ENCODE peak calls at places on chromosomes 13 and 19, in nine cellular contexts. One of them, this sample, is unnamed.

GRCh38 chr13:50543767-50544166 is 299.7 kb downstream of the DLEU7 start:
- DNase-seq in fibroblast of pulmonary artery: peak; percentile 72
- DNase-seq in epithelial cell of esophagus: peak; percentile 62
- DNase-seq in lung: no peak
- DNase-seq in heart right ventricle: no peak
- DNase-seq in activated B cell treated with CpG ODN at 0.5 μM for 24 hours: no peak
- DNase-seq in bronchial epithelial cell: peak; percentile 64
- DNase-seq in AG09319: peak; percentile 38
- DNase-seq in neural progenitor cell: peak; percentile 26
- DNase-seq in this sample: no peak

GRCh38 chr13:107882708-107883560 is 332.4 kb downstream of the LIG4 start:
- DNase-seq in fibroblast of pulmonary artery: no peak
- DNase-seq in epithelial cell of esophagus: no peak
- DNase-seq in lung: no peak
- DNase-seq in heart right ventricle: no peak
- DNase-seq in activated B cell treated with CpG ODN at 0.5 μM for 24 hours: no peak
- DNase-seq in bronchial epithelial cell: no peak
- DNase-seq in AG09319: no peak
- DNase-seq in neural progenitor cell: no peak
- DNase-seq in this sample: no peak

GRCh38 chr19:46000497-46001246 is 5.4 kb downstream of the CCDC61 start:
- DNase-seq in fibroblast of pulmonary artery: no peak
- DNase-seq in epithelial cell of esophagus: peak; percentile 66
- DNase-seq in lung: peak; percentile 57
- DNase-seq in heart right ventricle: no peak
- DNase-seq in activated B cell treated with CpG ODN at 0.5 μM for 24 hours: peak; percentile 29
- DNase-seq in bronchial epithelial cell: peak; percentile 36
- DNase-seq in AG09319: no peak
- DNase-seq in neural progenitor cell: peak; percentile 79
- DNase-seq in this sample: no peak

GRCh38 chr19:7987084-7987768 is 18.2 kb downstream of the ELAVL1 start:
- DNase-seq in fibroblast of pulmonary artery: no peak
- DNase-seq in epithelial cell of esophagus: no peak
- DNase-seq in lung: no peak
- DNase-seq in heart right ventricle: no peak
- DNase-seq in activated B cell treated with CpG ODN at 0.5 μM for 24 hours: no peak
- DNase-seq in bronchial epithelial cell: no peak
- DNase-seq in AG09319: no peak
- DNase-seq in neural progenitor cell: no peak
- DNase-seq in this sample: no peak

GRCh38 chr19:51521357-51521756 is 10.1 kb downstream of the SIGLEC6 start:
- DNase-seq in fibroblast of pulmonary artery: no peak
- DNase-seq in epithelial cell of esophagus: no peak
- DNase-seq in lung: no peak
- DNase-seq in heart right ventricle: no peak
- DNase-seq in activated B cell treated with CpG ODN at 0.5 μM for 24 hours: no peak
- DNase-seq in bronchial epithelial cell: no peak
- DNase-seq in AG09319: no peak
- DNase-seq in neural progenitor cell: no peak
- DNase-seq in this sample: no peak

GRCh38 chr13:46530084-46530935 is 22.7 kb upstream of the LRCH1 start:
- DNase-seq in fibroblast of pulmonary artery: peak; percentile 37
- DNase-seq in epithelial cell of esophagus: peak; percentile 9
- DNase-seq in lung: no peak
- DNase-seq in heart right ventricle: no peak
- DNase-seq in activated B cell treated with CpG ODN at 0.5 μM for 24 hours: no peak
- DNase-seq in bronchial epithelial cell: peak; percentile 33
- DNase-seq in AG09319: peak; percentile 24
- DNase-seq in neural progenitor cell: no peak
- DNase-seq in this sample: no peak

GRCh38 chr19:37551123-37551993 is 43.2 kb downstream of the ZNF571 start:
- DNase-seq in fibroblast of pulmonary artery: peak; percentile 81
- DNase-seq in epithelial cell of esophagus: peak; percentile 75
- DNase-seq in lung: no peak
- DNase-seq in heart right ventricle: peak; percentile 47
- DNase-seq in activated B cell treated with CpG ODN at 0.5 μM for 24 hours: peak; percentile 70
- DNase-seq in bronchial epithelial cell: peak; percentile 40
- DNase-seq in AG09319: peak; percentile 15
- DNase-seq in neural progenitor cell: no peak
- DNase-seq in this sample: no peak

GRCh38 chr19:1037553-1038115 is 2.3 kb upstream of the ABCA7 start:
- DNase-seq in fibroblast of pulmonary artery: no peak
- DNase-seq in epithelial cell of esophagus: no peak
- DNase-seq in lung: no peak
- DNase-seq in heart right ventricle: no peak
- DNase-seq in activated B cell treated with CpG ODN at 0.5 μM for 24 hours: peak; percentile 64
- DNase-seq in bronchial epithelial cell: no peak
- DNase-seq in AG09319: no peak
- DNase-seq in neural progenitor cell: no peak
- DNase-seq in this sample: no peak

GRCh38 chr13:23722726-23723453 is 152.7 kb downstream of the TNFRSF19 start:
- DNase-seq in fibroblast of pulmonary artery: no peak
- DNase-seq in epithelial cell of esophagus: no peak
- DNase-seq in lung: no peak
- DNase-seq in heart right ventricle: no peak
- DNase-seq in activated B cell treated with CpG ODN at 0.5 μM for 24 hours: no peak
- DNase-seq in bronchial epithelial cell: no peak
- DNase-seq in AG09319: no peak
- DNase-seq in neural progenitor cell: no peak
- DNase-seq in this sample: no peak

GRCh38 chr19:1237754-1238372 is at the start of gene CBARP:
- DNase-seq in fibroblast of pulmonary artery: peak; percentile 32
- DNase-seq in epithelial cell of esophagus: no peak
- DNase-seq in lung: no peak
- DNase-seq in heart right ventricle: no peak
- DNase-seq in activated B cell treated with CpG ODN at 0.5 μM for 24 hours: peak; percentile 39
- DNase-seq in bronchial epithelial cell: no peak
- DNase-seq in AG09319: no peak
- DNase-seq in neural progenitor cell: peak; percentile 89
- DNase-seq in this sample: no peak

GRCh38 chr19:35596366-35596999 is 10.5 kb downstream of the PMIS2 start:
- DNase-seq in fibroblast of pulmonary artery: peak; percentile 14
- DNase-seq in epithelial cell of esophagus: no peak
- DNase-seq in lung: no peak
- DNase-seq in heart right ventricle: no peak
- DNase-seq in activated B cell treated with CpG ODN at 0.5 μM for 24 hours: no peak
- DNase-seq in bronchial epithelial cell: no peak
- DNase-seq in AG09319: no peak
- DNase-seq in neural progenitor cell: no peak
- DNase-seq in this sample: no peak

GRCh38 chr13:32125746-32126145 is 94.2 kb downstream of the FRY start:
- DNase-seq in fibroblast of pulmonary artery: no peak
- DNase-seq in epithelial cell of esophagus: no peak
- DNase-seq in lung: no peak
- DNase-seq in heart right ventricle: no peak
- DNase-seq in activated B cell treated with CpG ODN at 0.5 μM for 24 hours: no peak
- DNase-seq in bronchial epithelial cell: no peak
- DNase-seq in AG09319: no peak
- DNase-seq in neural progenitor cell: no peak
- DNase-seq in this sample: no peak

GRCh38 chr13:27619711-27620376 is 485 bp downstream of the LNX2 start:
- DNase-seq in fibroblast of pulmonary artery: peak; percentile 39
- DNase-seq in epithelial cell of esophagus: no peak
- DNase-seq in lung: peak; percentile 41
- DNase-seq in heart right ventricle: peak; percentile 37
- DNase-seq in activated B cell treated with CpG ODN at 0.5 μM for 24 hours: no peak
- DNase-seq in bronchial epithelial cell: peak; percentile 31
- DNase-seq in AG09319: no peak
- DNase-seq in neural progenitor cell: no peak
- DNase-seq in this sample: no peak

GRCh38 chr13:95921485-95921884 is 131.7 kb downstream of the UGGT2 start:
- DNase-seq in fibroblast of pulmonary artery: no peak
- DNase-seq in epithelial cell of esophagus: no peak
- DNase-seq in lung: no peak
- DNase-seq in heart right ventricle: no peak
- DNase-seq in activated B cell treated with CpG ODN at 0.5 μM for 24 hours: no peak
- DNase-seq in bronchial epithelial cell: no peak
- DNase-seq in AG09319: no peak
- DNase-seq in neural progenitor cell: no peak
- DNase-seq in this sample: no peak

GRCh38 chr19:50003810-50004419 is 21.3 kb downstream of the VRK3 start:
- DNase-seq in fibroblast of pulmonary artery: peak; percentile 95
- DNase-seq in epithelial cell of esophagus: peak; percentile 92
- DNase-seq in lung: peak; percentile 42
- DNase-seq in heart right ventricle: peak; percentile 16
- DNase-seq in activated B cell treated with CpG ODN at 0.5 μM for 24 hours: no peak
- DNase-seq in bronchial epithelial cell: peak; percentile 91
- DNase-seq in AG09319: peak; percentile 86
- DNase-seq in neural progenitor cell: no peak
- DNase-seq in this sample: no peak

GRCh38 chr13:49165798-49166752 is 54.1 kb upstream of the MLNR start:
- DNase-seq in fibroblast of pulmonary artery: peak; percentile 17
- DNase-seq in epithelial cell of esophagus: no peak
- DNase-seq in lung: no peak
- DNase-seq in heart right ventricle: no peak
- DNase-seq in activated B cell treated with CpG ODN at 0.5 μM for 24 hours: no peak
- DNase-seq in bronchial epithelial cell: no peak
- DNase-seq in AG09319: no peak
- DNase-seq in neural progenitor cell: no peak
- DNase-seq in this sample: no peak

DNA sequence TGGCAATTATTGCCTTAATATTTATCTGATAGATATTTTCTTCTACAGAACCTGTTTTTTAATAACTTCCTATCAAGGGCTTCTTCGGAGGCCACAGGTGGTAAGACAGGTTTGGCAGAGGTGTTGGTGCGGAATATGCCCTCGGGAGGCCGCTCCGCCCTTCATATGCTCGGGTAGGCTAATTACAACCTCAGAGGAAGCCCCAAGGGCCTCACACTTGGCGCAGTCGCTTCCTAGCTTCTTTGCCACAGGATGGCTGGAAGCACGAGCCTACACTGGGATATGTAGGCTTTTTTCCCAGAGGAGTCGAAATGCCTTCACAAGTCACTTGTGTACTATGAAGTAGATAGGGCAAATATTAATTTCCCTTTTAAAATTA is 68.8 kb downstream of the LMO7 start:
- DNase-seq in fibroblast of pulmonary artery: no peak
- DNase-seq in epithelial cell of esophagus: peak; percentile 96
- DNase-seq in lung: peak; percentile 67
- DNase-seq in heart right ventricle: no peak
- DNase-seq in activated B cell treated with CpG ODN at 0.5 μM for 24 hours: no peak
- DNase-seq in bronchial epithelial cell: peak; percentile 92
- DNase-seq in AG09319: no peak
- DNase-seq in neural progenitor cell: no peak
- DNase-seq in this sample: no peak
- TF ChIP-seq CTCF in fibroblast of pulmonary artery: no peak
- TF ChIP-seq CTCF in epithelial cell of esophagus: peak; percentile 25
- TF ChIP-seq CTCF in lung: no peak
- TF ChIP-seq CTCF in heart right ventricle: no peak
- TF ChIP-seq CTCF in activated B cell treated with CpG ODN at 0.5 μM for 24 hours: no peak
- TF ChIP-seq CTCF in bronchial epithelial cell: peak; percentile 39
- TF ChIP-seq CTCF in AG09319: no peak
- TF ChIP-seq CTCF in neural progenitor cell: no peak
- TF ChIP-seq CTCF in this sample: no peak

GRCh38 chr19:44071824-44072542 is at the start of gene ZNF284:
- DNase-seq in fibroblast of pulmonary artery: peak; percentile 92
- DNase-seq in epithelial cell of esophagus: peak; percentile 89
- DNase-seq in lung: peak; percentile 90
- DNase-seq in heart right ventricle: peak; percentile 91
- DNase-seq in activated B cell treated with CpG ODN at 0.5 μM for 24 hours: peak; percentile 67
- DNase-seq in bronchial epithelial cell: peak; percentile 88
- DNase-seq in AG09319: peak; percentile 57
- DNase-seq in neural progenitor cell: peak; percentile 93
- DNase-seq in this sample: peak; percentile 58
- TF ChIP-seq CTCF in fibroblast of pulmonary artery: no peak
- TF ChIP-seq CTCF in epithelial cell of esophagus: no peak
- TF ChIP-seq CTCF in lung: no peak
- TF ChIP-seq CTCF in heart right ventricle: no peak
- TF ChIP-seq CTCF in activated B cell treated with CpG ODN at 0.5 μM for 24 hours: no peak
- TF ChIP-seq CTCF in bronchial epithelial cell: no peak
- TF ChIP-seq CTCF in AG09319: no peak
- TF ChIP-seq CTCF in neural progenitor cell: no peak
- TF ChIP-seq CTCF in this sample: no peak

GRCh38 chr13:40069173-40070044 is 413.9 kb downstream of the COG6 start:
- DNase-seq in fibroblast of pulmonary artery: peak; percentile 88
- DNase-seq in epithelial cell of esophagus: peak; percentile 73
- DNase-seq in lung: peak; percentile 67
- DNase-seq in heart right ventricle: peak; percentile 83
- DNase-seq in activated B cell treated with CpG ODN at 0.5 μM for 24 hours: peak; percentile 50
- DNase-seq in bronchial epithelial cell: peak; percentile 61
- DNase-seq in AG09319: peak; percentile 10
- DNase-seq in neural progenitor cell: peak; percentile 75
- DNase-seq in this sample: peak; percentile 58
- TF ChIP-seq CTCF in fibroblast of pulmonary artery: peak; percentile 90
- TF ChIP-seq CTCF in epithelial cell of esophagus: peak; percentile 92
- TF ChIP-seq CTCF in lung: peak; percentile 81
- TF ChIP-seq CTCF in heart right ventricle: peak; percentile 94
- TF ChIP-seq CTCF in activated B cell treated with CpG ODN at 0.5 μM for 24 hours: peak; percentile 27
- TF ChIP-seq CTCF in bronchial epithelial cell: peak; percentile 86
- TF ChIP-seq CTCF in AG09319: peak; percentile 81
- TF ChIP-seq CTCF in neural progenitor cell: peak; percentile 84
- TF ChIP-seq CTCF in this sample: peak; percentile 90

GRCh38 chr13:84417426-84417825 is 535.2 kb upstream of the SLITRK1 start:
- DNase-seq in fibroblast of pulmonary artery: peak; percentile 4
- DNase-seq in epithelial cell of esophagus: peak; percentile 25
- DNase-seq in lung: no peak
- DNase-seq in heart right ventricle: no peak
- DNase-seq in activated B cell treated with CpG ODN at 0.5 μM for 24 hours: no peak
- DNase-seq in bronchial epithelial cell: peak; percentile 28
- DNase-seq in AG09319: no peak
- DNase-seq in neural progenitor cell: no peak
- DNase-seq in this sample: no peak
- TF ChIP-seq CTCF in fibroblast of pulmonary artery: no peak
- TF ChIP-seq CTCF in epithelial cell of esophagus: no peak
- TF ChIP-seq CTCF in lung: no peak
- TF ChIP-seq CTCF in heart right ventricle: no peak
- TF ChIP-seq CTCF in activated B cell treated with CpG ODN at 0.5 μM for 24 hours: no peak
- TF ChIP-seq CTCF in bronchial epithelial cell: no peak
- TF ChIP-seq CTCF in AG09319: no peak
- TF ChIP-seq CTCF in neural progenitor cell: no peak
- TF ChIP-seq CTCF in this sample: no peak

GRCh38 chr13:60267498-60268202 is 103.9 kb upstream of the DIAPH3 start:
- DNase-seq in fibroblast of pulmonary artery: peak; percentile 2
- DNase-seq in epithelial cell of esophagus: peak; percentile 5
- DNase-seq in lung: no peak
- DNase-seq in heart right ventricle: no peak
- DNase-seq in activated B cell treated with CpG ODN at 0.5 μM for 24 hours: no peak
- DNase-seq in bronchial epithelial cell: no peak
- DNase-seq in AG09319: no peak
- DNase-seq in neural progenitor cell: peak; percentile 40
- DNase-seq in this sample: no peak
- TF ChIP-seq CTCF in fibroblast of pulmonary artery: no peak
- TF ChIP-seq CTCF in epithelial cell of esophagus: no peak
- TF ChIP-seq CTCF in lung: no peak
- TF ChIP-seq CTCF in heart right ventricle: no peak
- TF ChIP-seq CTCF in activated B cell treated with CpG ODN at 0.5 μM for 24 hours: no peak
- TF ChIP-seq CTCF in bronchial epithelial cell: no peak
- TF ChIP-seq CTCF in AG09319: no peak
- TF ChIP-seq CTCF in neural progenitor cell: peak; percentile 5
- TF ChIP-seq CTCF in this sample: no peak

This sample was measured in progenitor cell of endocrine pancreas.